ENCODE peak calls at places on chromosomes 11 and 22, in nine cellular contexts. One of them, this sample, is unnamed.

GRCh38 chr22:39703890-39704658 is 133.5 kb downstream of the CACNA1I start:
- DNase-seq in stimulated activated CD4-positive, alpha-beta T cell treated with anti-CD3 and anti-CD28 coated beads, Interleukin-4, amount 100 ng/mL, for 1 hour: no peak
- DNase-seq in CD8-positive, alpha-beta T cell: no peak
- DNase-seq in NCI-H1092: no peak
- DNase-seq in NCI-H2081: no peak
- DNase-seq in stimulated activated CD8-positive, alpha-beta memory T cell treated with anti-CD3 and anti-CD28 coated beads, Interleukin-4, amount 100 ng/mL, for 24 hours: no peak
- DNase-seq in COR-L47: no peak
- DNase-seq in EH: no peak
- DNase-seq in upper lobe of left lung: no peak
- DNase-seq in this sample: peak

GRCh38 chr11:91776660-91777059 is 448.0 kb upstream of the FAT3 start:
- DNase-seq in stimulated activated CD4-positive, alpha-beta T cell treated with anti-CD3 and anti-CD28 coated beads, Interleukin-4, amount 100 ng/mL, for 1 hour: no peak
- DNase-seq in CD8-positive, alpha-beta T cell: no peak
- DNase-seq in NCI-H1092: peak
- DNase-seq in NCI-H2081: no peak
- DNase-seq in stimulated activated CD8-positive, alpha-beta memory T cell treated with anti-CD3 and anti-CD28 coated beads, Interleukin-4, amount 100 ng/mL, for 24 hours: no peak
- DNase-seq in COR-L47: no peak
- DNase-seq in EH: no peak
- DNase-seq in upper lobe of left lung: no peak
- DNase-seq in this sample: no peak

GRCh38 chr11:72582206-72583176 is 91.7 kb downstream of the PDE2A start:
- DNase-seq in stimulated activated CD4-positive, alpha-beta T cell treated with anti-CD3 and anti-CD28 coated beads, Interleukin-4, amount 100 ng/mL, for 1 hour: no peak
- DNase-seq in CD8-positive, alpha-beta T cell: no peak
- DNase-seq in NCI-H1092: no peak
- DNase-seq in NCI-H2081: no peak
- DNase-seq in stimulated activated CD8-positive, alpha-beta memory T cell treated with anti-CD3 and anti-CD28 coated beads, Interleukin-4, amount 100 ng/mL, for 24 hours: no peak
- DNase-seq in COR-L47: no peak
- DNase-seq in EH: no peak
- DNase-seq in upper lobe of left lung: no peak
- DNase-seq in this sample: peak

GRCh38 chr22:31393890-31394289 is 5.5 kb upstream of the DRG1 start:
- DNase-seq in stimulated activated CD4-positive, alpha-beta T cell treated with anti-CD3 and anti-CD28 coated beads, Interleukin-4, amount 100 ng/mL, for 1 hour: no peak
- DNase-seq in CD8-positive, alpha-beta T cell: no peak
- DNase-seq in NCI-H1092: no peak
- DNase-seq in NCI-H2081: no peak
- DNase-seq in stimulated activated CD8-positive, alpha-beta memory T cell treated with anti-CD3 and anti-CD28 coated beads, Interleukin-4, amount 100 ng/mL, for 24 hours: no peak
- DNase-seq in COR-L47: no peak
- DNase-seq in EH: no peak
- DNase-seq in upper lobe of left lung: no peak
- DNase-seq in this sample: no peak

GRCh38 chr11:71286701-71287643 is 34.6 kb upstream of the SHANK2 start:
- DNase-seq in stimulated activated CD4-positive, alpha-beta T cell treated with anti-CD3 and anti-CD28 coated beads, Interleukin-4, amount 100 ng/mL, for 1 hour: no peak
- DNase-seq in CD8-positive, alpha-beta T cell: no peak
- DNase-seq in NCI-H1092: peak
- DNase-seq in NCI-H2081: no peak
- DNase-seq in stimulated activated CD8-positive, alpha-beta memory T cell treated with anti-CD3 and anti-CD28 coated beads, Interleukin-4, amount 100 ng/mL, for 24 hours: no peak
- DNase-seq in COR-L47: peak
- DNase-seq in EH: peak
- DNase-seq in upper lobe of left lung: peak
- DNase-seq in this sample: no peak

GRCh38 chr11:17827006-17827405 is 92.4 kb downstream of the KCNC1 start:
- DNase-seq in stimulated activated CD4-positive, alpha-beta T cell treated with anti-CD3 and anti-CD28 coated beads, Interleukin-4, amount 100 ng/mL, for 1 hour: no peak
- DNase-seq in CD8-positive, alpha-beta T cell: no peak
- DNase-seq in NCI-H1092: peak
- DNase-seq in NCI-H2081: no peak
- DNase-seq in stimulated activated CD8-positive, alpha-beta memory T cell treated with anti-CD3 and anti-CD28 coated beads, Interleukin-4, amount 100 ng/mL, for 24 hours: no peak
- DNase-seq in COR-L47: peak
- DNase-seq in EH: no peak
- DNase-seq in upper lobe of left lung: no peak
- DNase-seq in this sample: no peak

GRCh38 chr11:116581349-116581748 is 191.4 kb downstream of the BUD13 start:
- DNase-seq in stimulated activated CD4-positive, alpha-beta T cell treated with anti-CD3 and anti-CD28 coated beads, Interleukin-4, amount 100 ng/mL, for 1 hour: no peak
- DNase-seq in CD8-positive, alpha-beta T cell: no peak
- DNase-seq in NCI-H1092: no peak
- DNase-seq in NCI-H2081: no peak
- DNase-seq in stimulated activated CD8-positive, alpha-beta memory T cell treated with anti-CD3 and anti-CD28 coated beads, Interleukin-4, amount 100 ng/mL, for 24 hours: no peak
- DNase-seq in COR-L47: no peak
- DNase-seq in EH: no peak
- DNase-seq in upper lobe of left lung: no peak
- DNase-seq in this sample: no peak

GRCh38 chr22:17990167-17990566 is 34.2 kb downstream of the MICAL3 start:
- DNase-seq in stimulated activated CD4-positive, alpha-beta T cell treated with anti-CD3 and anti-CD28 coated beads, Interleukin-4, amount 100 ng/mL, for 1 hour: no peak
- DNase-seq in CD8-positive, alpha-beta T cell: no peak
- DNase-seq in NCI-H1092: no peak
- DNase-seq in NCI-H2081: no peak
- DNase-seq in stimulated activated CD8-positive, alpha-beta memory T cell treated with anti-CD3 and anti-CD28 coated beads, Interleukin-4, amount 100 ng/mL, for 24 hours: no peak
- DNase-seq in COR-L47: no peak
- DNase-seq in EH: peak
- DNase-seq in upper lobe of left lung: no peak
- DNase-seq in this sample: no peak

GRCh38 chr11:22539851-22540376 is 85.7 kb downstream of the FANCF start:
- DNase-seq in stimulated activated CD4-positive, alpha-beta T cell treated with anti-CD3 and anti-CD28 coated beads, Interleukin-4, amount 100 ng/mL, for 1 hour: no peak
- DNase-seq in CD8-positive, alpha-beta T cell: no peak
- DNase-seq in NCI-H1092: peak
- DNase-seq in NCI-H2081: no peak
- DNase-seq in stimulated activated CD8-positive, alpha-beta memory T cell treated with anti-CD3 and anti-CD28 coated beads, Interleukin-4, amount 100 ng/mL, for 24 hours: no peak
- DNase-seq in COR-L47: peak
- DNase-seq in EH: no peak
- DNase-seq in upper lobe of left lung: no peak
- DNase-seq in this sample: no peak

This sample was measured in glutamatergic neuron.